ENCODE peak calls at places on chromosomes 7 and 10, in five cellular contexts. I is K562, F is A549, U is HepG2, Y is GM12878. C is an unnamed sample.
A peak's percentile ranks its signal among the peaks of the same experiment; 100 is the strongest.

GRCh38 chr10:87589653-87590052 is 70.0 kb upstream of the PAPSS2 start:
- DNase-seq in F (no peak), U (peak; percentile 18), Y (no peak), I (no peak), C (no peak)

GRCh38 chr7:4828720-4829383 is 33.0 kb downstream of the PAPOLB start:
- DNase-seq in U (no peak), Y (no peak), F (no peak), I (no peak), C (no peak)

GRCh38 chr7:95317546-95317945 is 6.8 kb downstream of the PON1 start:
- DNase-seq in U (no peak), I (peak; percentile 45), F (no peak), Y (no peak), C (no peak)

GRCh38 chr7:124575181-124575580 is 190.4 kb downstream of the GPR37 start:
- DNase-seq in F (no peak), U (no peak), I (no peak), Y (no peak), C (no peak)

GRCh38 chr10:127872871-127873600 is 19.7 kb downstream of the CLRN3 start:
- DNase-seq in I (no peak), U (peak; percentile 49), F (no peak), Y (no peak), C (no peak)

GRCh38 chr7:30188806-30189205 is 54.0 kb downstream of the MTURN start:
- DNase-seq in I (no peak), F (no peak), U (no peak), Y (no peak), C (no peak)

GRCh38 chr7:1223196-1224092 is 9.2 kb upstream of the UNCX start:
- DNase-seq in F (no peak), I (peak; percentile 64), Y (no peak), U (peak; percentile 10), C (peak; percentile 19)

GRCh38 chr10:101244321-101245050 is 15.2 kb upstream of the LBX1 start:
- DNase-seq in F (peak; percentile 60), U (no peak), I (no peak), Y (no peak), C (no peak)

GRCh38 chr10:29880856-29881255 is 178.5 kb downstream of the JCAD start:
- DNase-seq in Y (no peak), U (no peak), F (no peak), I (no peak), C (no peak)

GRCh38 chr7:104366390-104366789 is 38.0 kb downstream of the LHFPL3 start:
- DNase-seq in I (no peak), Y (no peak), F (no peak), U (no peak), C (no peak)

GRCh38 chr10:60312818-60313588 is 76.7 kb downstream of the ANK3 start:
- DNase-seq in Y (no peak), I (peak; percentile 78), F (no peak), U (no peak), C (no peak)
- TF ChIP-seq USF2 in Y (no peak), I (no peak), F (no peak), U (no peak), C (no peak)

DNA sequence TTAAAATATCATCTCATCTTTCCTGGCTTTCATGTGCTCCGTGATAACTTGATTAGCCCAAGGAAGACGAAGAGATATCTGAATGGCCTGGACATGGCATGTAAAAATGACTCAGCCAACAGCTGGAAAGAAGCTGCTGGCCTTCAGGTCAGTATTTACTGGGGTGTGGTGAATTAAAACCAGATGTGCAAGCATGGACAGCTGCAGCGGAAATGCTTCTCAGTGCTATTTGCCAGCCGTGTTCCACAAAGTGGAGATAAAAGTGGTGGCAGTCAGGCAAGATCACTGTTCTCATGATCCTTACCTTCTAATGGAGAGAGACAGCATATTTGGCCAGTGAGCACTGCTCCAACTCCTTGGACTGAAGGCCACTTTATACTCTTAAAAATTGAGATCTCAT is 203.1 kb upstream of the VSTM2A start:
- DNase-seq in U (no peak), F (no peak), I (no peak), Y (no peak), C (no peak)
- TF ChIP-seq ESRRA in U (no peak), F (no peak), I (no peak), Y (no peak), C (no peak)

GRCh38 chr10:132834311-132834761 is 48.4 kb upstream of the NKX6-2 start:
- DNase-seq in I (no peak), Y (no peak), U (no peak), F (no peak), C (no peak)

GRCh38 chr10:132834891-132835847 is 49.2 kb upstream of the NKX6-2 start:
- DNase-seq in Y (no peak), F (no peak), I (no peak), U (no peak), C (no peak)

GRCh38 chr10:132829403-132829802 is 43.5 kb upstream of the NKX6-2 start:
- DNase-seq in U (no peak), F (no peak), Y (no peak), I (no peak), C (no peak)

GRCh38 chr10:132833421-132834111 is 47.6 kb upstream of the NKX6-2 start:
- DNase-seq in Y (no peak), I (no peak), F (no peak), U (no peak), C (no peak)

DNA sequence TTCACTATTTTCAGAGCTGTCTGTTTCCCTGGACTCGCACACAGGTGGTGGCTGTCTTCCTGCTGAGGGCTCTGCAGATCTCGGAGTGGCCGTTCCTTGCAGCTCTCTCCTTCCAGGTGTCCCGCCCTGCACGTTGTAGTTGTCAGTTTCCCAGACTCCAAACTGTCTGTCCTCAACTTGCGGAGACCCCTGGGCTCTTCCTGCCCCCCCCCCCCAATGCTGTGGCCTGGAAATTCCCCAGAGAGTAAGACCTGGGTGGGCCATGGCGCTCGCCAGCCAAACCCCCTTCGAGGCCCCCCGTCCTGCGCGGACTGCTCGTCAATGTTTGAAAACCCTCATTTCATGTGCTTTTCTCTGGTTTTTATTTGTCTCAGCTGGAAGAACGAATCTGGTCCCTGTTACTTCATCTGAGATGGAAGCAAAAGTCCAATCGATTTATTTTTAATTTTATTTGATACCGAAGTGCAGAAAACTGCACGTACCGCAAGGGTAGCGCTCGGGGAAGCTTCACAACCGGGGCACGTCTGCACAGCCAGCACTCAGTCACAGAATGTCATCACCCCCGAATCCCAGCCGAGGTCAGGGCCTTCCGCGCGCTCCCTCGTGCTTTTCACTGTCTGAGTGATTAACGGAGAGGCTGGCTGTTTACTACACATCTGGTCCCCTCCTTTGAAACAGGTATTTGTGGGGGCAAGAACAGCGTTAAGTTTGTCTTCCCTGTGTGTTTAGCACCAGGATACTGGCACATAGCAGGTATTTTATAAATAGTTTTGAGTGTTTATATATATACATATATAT is 46.4 kb upstream of the NKX6-2 start:
- DNase-seq in I (no peak), Y (no peak), F (no peak), U (no peak), C (no peak)
- TF ChIP-seq USF2 in I (no peak), Y (no peak), F (no peak), U (no peak), C (no peak)

GRCh38 chr7:157479326-157479725 is 142.5 kb downstream of the DNAJB6 start:
- DNase-seq in U (no peak), F (no peak), I (no peak), Y (no peak), C (no peak)

GRCh38 chr7:157481389-157481788 is 144.6 kb downstream of the DNAJB6 start:
- DNase-seq in I (no peak), U (no peak), Y (no peak), F (no peak), C (no peak)

GRCh38 chr7:157482011-157482410 is 145.2 kb downstream of the DNAJB6 start:
- DNase-seq in U (no peak), F (no peak), I (no peak), Y (no peak), C (no peak)

GRCh38 chr7:157482517-157483120 is 145.8 kb downstream of the DNAJB6 start:
- DNase-seq in Y (no peak), F (no peak), I (no peak), U (no peak), C (no peak)

GRCh38 chr7:157480651-157481050 is 143.8 kb downstream of the DNAJB6 start:
- DNase-seq in U (no peak), F (no peak), Y (no peak), I (no peak), C (no peak)
- TF ChIP-seq ESRRA in U (no peak), F (no peak), Y (no peak), I (no peak), C (no peak)

GRCh38 chr7:3210531-3210930 is 90.5 kb upstream of the SDK1 start:
- DNase-seq in F (no peak), U (no peak), I (no peak), Y (no peak), C (peak; percentile 47)
- TF ChIP-seq USF2 in F (no peak), U (no peak), I (no peak), Y (no peak), C (no peak)

GRCh38 chr7:46157931-46158330 is 236.9 kb upstream of the IGFBP3 start:
- DNase-seq in F (no peak), U (no peak), Y (no peak), I (no peak), C (no peak)
- TF ChIP-seq ESRRA in F (no peak), U (no peak), Y (no peak), I (no peak), C (no peak)

DNA sequence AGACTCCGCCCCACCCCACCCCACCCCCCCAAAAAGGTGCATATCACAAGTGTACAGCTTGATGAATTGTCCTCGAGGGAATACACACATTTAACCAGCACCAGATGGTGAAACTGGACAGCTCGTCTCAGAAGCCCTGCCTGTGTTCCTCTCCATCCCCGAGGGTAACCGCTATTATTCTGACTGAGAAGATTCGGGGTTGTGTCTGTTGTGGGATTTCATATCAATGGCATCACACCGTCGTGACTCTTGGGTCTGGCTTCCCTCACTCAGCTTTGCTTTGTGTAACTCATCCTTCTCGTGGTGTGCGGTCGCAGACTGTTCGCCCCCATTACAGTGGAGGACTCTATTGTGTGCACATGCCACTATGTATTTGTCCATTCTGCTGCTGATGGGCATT is 18.8 kb downstream of the PODXL start:
- DNase-seq in F (no peak), Y (no peak), I (no peak), U (no peak), C (no peak)
- TF ChIP-seq USF2 in F (no peak), Y (no peak), I (no peak), U (no peak), C (no peak)

GRCh38 chr10:33325929-33326328 is 8.5 kb downstream of the NRP1 start:
- DNase-seq in I (no peak), Y (no peak), F (no peak), U (no peak), C (no peak)

GRCh38 chr10:33328253-33328652 is 6.2 kb downstream of the NRP1 start:
- DNase-seq in Y (no peak), U (no peak), F (no peak), I (no peak), C (no peak)

GRCh38 chr10:33329178-33329577 is 5.3 kb downstream of the NRP1 start:
- DNase-seq in I (no peak), Y (no peak), U (no peak), F (no peak), C (no peak)

GRCh38 chr10:33327750-33328149 is 6.7 kb downstream of the NRP1 start:
- DNase-seq in I (no peak), F (no peak), Y (no peak), U (no peak), C (no peak)

GRCh38 chr10:33326897-33327296 is 7.6 kb downstream of the NRP1 start:
- DNase-seq in I (no peak), F (no peak), U (no peak), Y (no peak), C (no peak)
- TF ChIP-seq ESRRA in I (no peak), F (no peak), U (no peak), Y (no peak), C (no peak)

C was measured in WTC11.